ENCODE peak calls at places on chromosome 4, in six cellular contexts. X, F, D, G, C and Q are unnamed samples. For H3K9me3, the result is how much of the 10 kb centered on the place peaks cover.

GRCh38 chr4:15912961-15913630 is 25.4 kb downstream of the FGFBP1 start:
- DNase-seq in F (no peak), X (no peak), G (no peak), C (no peak), D (no peak), Q (no peak)

GRCh38 chr4:10982305-10982704 is 297.7 kb upstream of the CLNK start:
- DNase-seq in F (no peak), X (no peak), D (no peak), C (no peak), G (no peak), Q (no peak)

GRCh38 chr4:154399259-154399974 is 92.2 kb downstream of the DCHS2 start:
- DNase-seq in G (peak), F (peak), X (no peak), D (no peak), C (no peak), Q (no peak)

GRCh38 chr4:24032371-24032989 is 142.6 kb upstream of the PPARGC1A start:
- DNase-seq in C (no peak), F (no peak), G (no peak), X (peak), D (no peak), Q (no peak)

GRCh38 chr4:1973218-1973617 is 35.6 kb downstream of the NELFA start:
- DNase-seq in D (no peak), C (peak), F (no peak), G (no peak), X (no peak), Q (no peak)

GRCh38 chr4:125187621-125188176 is 127.1 kb upstream of the FAT4 start:
- DNase-seq in C (no peak), G (no peak), F (no peak), D (no peak), X (no peak), Q (no peak)

GRCh38 chr4:42331914-42332368 is 65.3 kb upstream of the SHISA3 start:
- DNase-seq in D (no peak), G (peak), X (no peak), F (no peak), C (no peak), Q (no peak)

GRCh38 chr4:76689079-76689817 is 208.7 kb downstream of the SOWAHB start:
- DNase-seq in X (no peak), C (peak), F (no peak), G (peak), D (no peak), Q (no peak)

GRCh38 chr4:44016582-44017421 is 431.8 kb downstream of the KCTD8 start:
- DNase-seq in G (no peak), X (no peak), F (peak), D (no peak), C (no peak), Q (no peak)

GRCh38 chr4:157172011-157172410 is 48.5 kb upstream of the GRIA2 start:
- DNase-seq in G (no peak), C (no peak), D (no peak), F (no peak), X (no peak), Q (no peak)

GRCh38 chr4:84597450-84597849 is 14.5 kb downstream of the CDS1 start:
- DNase-seq in G (no peak), F (no peak), D (no peak), X (no peak), C (no peak), Q (no peak)

GRCh38 chr4:140187316-140187695 is 33.3 kb upstream of the MAML3 start:
- DNase-seq in F (no peak), D (no peak), X (no peak), C (no peak), G (no peak), Q (no peak)

GRCh38 chr4:104531390-104531789 is 36.7 kb upstream of the CXXC4 start:
- DNase-seq in X (no peak), C (no peak), F (no peak), D (no peak), G (no peak), Q (no peak)

GRCh38 chr4:118969359-118969758 is 80.7 kb downstream of the SYNPO2 start:
- DNase-seq in C (no peak), D (no peak), X (peak), F (no peak), G (peak), Q (no peak)

GRCh38 chr4:128715616-128716015 is 93.9 kb upstream of the JADE1 start:
- DNase-seq in F (no peak), X (no peak), D (no peak), G (no peak), C (no peak), Q (no peak)

GRCh38 chr4:19437008-19437407 is 814.7 kb upstream of the SLIT2 start:
- DNase-seq in X (no peak), G (no peak), F (no peak), C (no peak), D (no peak), Q (no peak)
- H3K9me3 ChIP-seq in X (under half), G (under half), F (under half), C (under half), D (under half), Q (under half)

GRCh38 chr4:184284336-184284690 is 66.6 kb upstream of the ENPP6 start:
- DNase-seq in G (no peak), C (no peak), F (no peak), D (no peak), X (peak), Q (no peak)
- H3K4me3 ChIP-seq in G (no peak), C (no peak), F (peak), D (no peak), X (peak), Q (no peak)

GRCh38 chr4:8218371-8219050 is 19.4 kb downstream of the SH3TC1 start:
- DNase-seq in X (no peak), D (no peak), F (no peak), C (no peak), G (no peak), Q (no peak)
- H3K27ac ChIP-seq in X (no peak), D (no peak), F (no peak), C (no peak), G (no peak), Q (no peak)

GRCh38 chr4:131411393-131411792 is 1737.7 kb upstream of the PCDH10 start:
- DNase-seq in X (no peak), G (no peak), D (no peak), C (no peak), F (no peak), Q (no peak)

GRCh38 chr4:131408102-131408501 is 1741.0 kb upstream of the PCDH10 start:
- DNase-seq in X (no peak), F (no peak), D (no peak), G (no peak), C (no peak), Q (no peak)
- H3K9me3 ChIP-seq in X (under half), F (under half), D (under half), G (under half), C (under half), Q (under half)